ENCODE peak calls at places on chromosomes 1 and 21, in four cellular contexts. E is CD8-positive, alpha-beta memory T cell; G is IMR-90; D is effector memory CD4-positive, alpha-beta T cell. U is an unnamed sample.

GRCh38 chr1:232260861-232261260 is 369.1 kb downstream of the SIPA1L2 start:
- DNase-seq in E (no peak), D (no peak), G (no peak), U (no peak)

GRCh38 chr1:181119076-181119989 is 30.8 kb downstream of the IER5 start:
- DNase-seq in G (no peak), E (no peak), D (no peak), U (no peak)

GRCh38 chr1:209491031-209491430 is 92.5 kb upstream of the CAMK1G start:
- DNase-seq in G (no peak), E (no peak), D (no peak), U (no peak)

GRCh38 chr1:180262628-180263488 is 32.8 kb downstream of the LHX4 start:
- DNase-seq in E (no peak), D (no peak), G (no peak), U (no peak)

GRCh38 chr1:39720094-39720999 is 18.3 kb upstream of the PPIE start:
- DNase-seq in E (no peak), G (peak; percentile 66), D (no peak), U (peak; percentile 12)

GRCh38 chr1:173888749-173889148 is 20.6 kb downstream of the ZBTB37 start:
- DNase-seq in E (no peak), G (no peak), D (no peak), U (no peak)

GRCh38 chr1:231053493-231054162 is 13.6 kb upstream of the FAM89A start:
- DNase-seq in D (no peak), G (peak; percentile 77), E (no peak), U (no peak)

GRCh38 chr1:8641317-8641997 is 176.0 kb downstream of the RERE start:
- DNase-seq in E (no peak), G (no peak), D (no peak), U (no peak)

GRCh38 chr1:228921473-228921872 is 186.2 kb downstream of the RHOU start:
- DNase-seq in E (no peak), G (no peak), D (no peak), U (no peak)

GRCh38 chr21:44332383-44332782 is 6.8 kb downstream of the CFAP410 start:
- DNase-seq in E (no peak), D (no peak), G (no peak), U (no peak)

GRCh38 chr1:23081376-23081775 is 62.1 kb downstream of the KDM1A start:
- DNase-seq in E (no peak), D (no peak), G (no peak), U (no peak)

GRCh38 chr1:109307363-109308021 is 681 bp upstream of the MYBPHL start:
- DNase-seq in D (no peak), G (no peak), E (no peak), U (no peak)

GRCh38 chr1:168465942-168466702 is 77.7 kb downstream of the XCL2 start:
- DNase-seq in G (peak; percentile 46), D (no peak), E (no peak), U (no peak)

GRCh38 chr1:207097871-207098324 is 6.1 kb upstream of the C4BPA start:
- DNase-seq in E (no peak), D (no peak), G (no peak), U (no peak)

GRCh38 chr1:32758795-32759430 is 56.3 kb upstream of the SYNC start:
- DNase-seq in D (no peak), E (no peak), G (no peak), U (no peak)

GRCh38 chr1:36966242-36966641 is 68.1 kb downstream of the GRIK3 start:
- DNase-seq in E (no peak), G (peak; percentile 1), D (no peak), U (no peak)

GRCh38 chr1:206987873-206988272 is 17.6 kb upstream of the FCAMR start:
- DNase-seq in G (no peak), D (no peak), E (no peak), U (no peak)

GRCh38 chr21:34670962-34671348 is 2.2 kb downstream of the CLIC6 start:
- DNase-seq in D (no peak), G (no peak), E (no peak), U (no peak)

GRCh38 chr1:27057801-27058647 is 45.4 kb upstream of the TENT5B start:
- DNase-seq in G (no peak), D (no peak), E (no peak), U (no peak)

GRCh38 chr1:94674876-94675275 is 133.3 kb upstream of the F3 start:
- DNase-seq in D (no peak), E (no peak), G (no peak), U (no peak)

GRCh38 chr1:18140411-18140810 is 32.8 kb downstream of the IGSF21 start:
- DNase-seq in G (no peak), D (no peak), E (no peak), U (no peak)

DNA sequence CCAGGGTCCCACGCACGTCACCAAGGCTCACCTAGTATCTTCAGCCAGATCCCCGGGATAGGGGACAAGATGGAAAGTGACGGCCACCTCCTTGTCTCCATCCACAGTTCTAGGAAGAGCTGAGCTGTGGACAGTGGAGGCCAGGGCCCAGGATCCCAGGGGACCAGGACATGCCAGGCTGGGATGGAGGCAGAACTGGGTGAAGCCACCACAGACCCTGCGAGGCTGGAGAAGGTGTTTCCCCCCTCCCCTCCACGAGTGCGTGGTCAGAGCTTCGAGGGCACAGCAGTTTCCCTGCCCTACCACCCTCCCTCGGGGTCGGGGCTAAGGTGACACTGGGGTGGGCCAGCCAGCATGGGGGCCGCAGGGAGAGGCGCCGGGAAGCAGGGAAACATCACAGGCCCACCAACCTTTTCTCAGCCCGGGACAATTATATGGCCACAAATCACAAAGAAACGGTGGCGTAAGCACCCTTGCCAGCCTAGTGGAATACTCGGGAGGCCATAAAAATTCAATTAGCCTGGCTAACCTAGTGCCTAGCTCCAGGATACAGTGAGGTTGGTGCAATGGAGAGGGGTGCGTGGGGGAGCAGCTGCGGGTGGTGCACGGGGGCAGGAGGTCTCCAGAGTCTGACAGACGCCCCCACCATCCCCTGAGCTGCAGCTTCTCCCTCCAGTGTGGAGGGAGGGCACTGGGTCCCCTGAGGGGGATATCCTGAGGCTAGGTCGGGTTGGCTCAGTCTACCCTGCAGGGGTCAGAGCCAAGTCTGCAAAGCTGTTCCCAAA is 13.4 kb downstream of the DRAXIN start:
- DNase-seq in D (no peak), E (no peak), G (no peak), U (no peak)
- H3K4me1 ChIP-seq in D (no peaks in the 10 kb centered on the region), E (no peaks in the 10 kb centered on the region), G (no peaks in the 10 kb centered on the region), U (no peaks in the 10 kb centered on the region)

GRCh38 chr1:166721145-166721544 is 118.1 kb upstream of the POGK start:
- DNase-seq in G (no peak), E (no peak), D (no peak), U (no peak)
- H3K4me3 ChIP-seq in G (no peak overlapping the region), E (no peak overlapping the region), D (no peak overlapping the region), U (no peak overlapping the region)

DNA sequence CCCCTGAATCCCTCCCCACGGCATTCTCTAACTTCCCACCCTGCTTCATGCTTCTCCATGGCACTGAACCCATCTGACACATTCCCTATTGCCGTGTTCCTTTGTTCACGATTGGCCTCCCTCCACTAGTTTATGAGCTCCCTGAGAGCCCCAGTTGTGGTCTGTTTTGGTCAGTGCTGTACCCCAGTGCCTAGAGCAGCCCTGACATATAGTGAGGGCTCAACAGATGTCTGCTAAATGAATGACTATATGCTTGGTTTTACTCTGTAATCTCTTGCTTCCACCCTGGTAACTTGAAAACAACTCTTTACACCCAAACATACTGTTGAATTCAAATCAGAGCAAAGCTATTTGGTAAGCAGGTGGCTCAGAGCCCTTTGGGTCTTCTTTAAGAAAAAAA is 171.1 kb upstream of the EDN2 start:
- DNase-seq in E (no peak), G (no peak), D (no peak), U (no peak)
- H3K4me1 ChIP-seq in E (peaks cover 25% of the 10 kb centered on the region), G (no peaks in the 10 kb centered on the region), D (no peaks in the 10 kb centered on the region), U (peaks cover 31% of the 10 kb centered on the region)

GRCh38 chr1:236142358-236143103 is at the start of gene GPR137B:
- DNase-seq in D (peak; percentile 32), E (peak; percentile 49), G (peak; percentile 54), U (peak; percentile 40)
- H3K4me3 ChIP-seq in D (peak within 1 kb of the TSS; percentile 82), E (peak within 1 kb of the TSS; percentile 64), G (peak within 1 kb of the TSS; percentile 78), U (peak within 1 kb of the TSS; percentile 75)

DNA sequence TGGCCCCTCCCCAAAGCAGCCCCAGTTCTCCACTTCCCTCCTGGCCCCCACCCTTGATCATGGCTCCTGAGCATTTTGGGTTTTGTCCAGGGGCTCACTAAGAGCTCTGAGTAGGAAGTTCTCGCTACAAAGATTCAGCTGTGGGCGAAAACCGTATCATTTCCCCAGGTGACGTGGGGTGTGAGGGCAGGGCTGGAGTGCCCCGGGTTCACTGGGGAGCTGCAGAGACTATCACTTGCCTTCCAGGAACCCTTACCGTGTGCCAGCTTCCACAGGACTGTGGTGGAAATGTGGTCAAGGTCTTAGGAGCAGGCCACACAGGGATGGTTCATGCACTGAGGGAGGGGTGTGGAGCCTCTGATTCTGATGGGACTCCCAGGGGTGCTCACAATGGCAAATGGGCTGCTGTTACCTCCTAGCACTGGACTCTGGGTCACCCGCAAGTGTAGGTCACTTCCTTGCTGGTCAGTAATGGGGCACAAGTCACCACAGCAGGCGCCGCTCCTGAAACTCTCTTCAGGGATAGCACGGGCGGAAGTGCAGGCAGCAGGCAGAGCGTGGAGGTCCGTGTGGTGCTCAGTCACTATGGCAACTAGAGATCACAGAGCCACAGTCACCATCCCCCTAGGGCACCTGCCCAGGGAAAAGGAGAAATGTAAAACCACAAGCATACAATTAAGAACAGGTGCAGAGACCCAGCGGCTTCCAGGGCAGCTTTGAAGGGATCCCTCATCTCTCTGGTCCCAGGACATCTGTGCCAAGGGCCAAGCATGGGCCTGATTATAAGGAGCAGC is 35.4 kb downstream of the RSPH1 start:
- DNase-seq in G (no peak), D (peak; percentile 36), E (no peak), U (no peak)
- H3K4me1 ChIP-seq in G (no peaks in the 10 kb centered on the region), D (peaks cover 29% of the 10 kb centered on the region), E (peaks cover 69% of the 10 kb centered on the region), U (peaks cover 62% of the 10 kb centered on the region)